ENCODE peak calls at places on chromosomes 3 and 15, in ten cellular contexts. S is substantia nigra; A is stimulated activated CD4-positive, alpha-beta T cell treated with anti-CD3 and anti-CD28 coated beads, Interleukin-4, amount 100 ng/mL, for 24 hours; D is amniotic epithelial cell; Q is neural crest cell; I is CD8-positive, alpha-beta T cell; J is A549; X is stimulated activated CD8-positive, alpha-beta memory T cell treated with anti-CD3 and anti-CD28 coated beads, Interleukin-7, amount 100 ng/mL, for 4 hours; O is colonic mucosa; Z is heart left ventricle. K is an unnamed sample.
A peak's percentile ranks its signal among the peaks of the same experiment; 100 is the strongest.

GRCh38 chr15:72315706-72316370 is 4.1 kb downstream of the CELF6 start:
- DNase-seq in S (no peak), A (no peak), D (no peak), Q (no peak), I (no peak), J (no peak), X (no peak), O (no peak), Z (no peak), K (peak; percentile 21)

GRCh38 chr15:98649996-98650870 is 1.9 kb downstream of the IGF1R start:
- DNase-seq in S (no peak), A (peak; percentile 42), D (peak; percentile 30), Q (peak; percentile 15), I (peak; percentile 61), J (peak; percentile 48), X (no peak), O (peak; percentile 53), Z (peak; percentile 52), K (no peak)

GRCh38 chr15:48766196-48766595 is 44.7 kb downstream of the CEP152 start:
- DNase-seq in S (no peak), A (no peak), D (peak; percentile 38), Q (no peak), I (no peak), J (peak; percentile 2), X (no peak), O (no peak), Z (no peak), K (no peak)

GRCh38 chr15:38609097-38609738 is 44.6 kb upstream of the RASGRP1 start:
- DNase-seq in S (no peak), A (no peak), D (no peak), Q (no peak), I (no peak), J (no peak), X (no peak), O (no peak), Z (no peak), K (no peak)

GRCh38 chr3:195133462-195133861 is 137.5 kb downstream of the XXYLT1 start:
- DNase-seq in S (no peak), A (peak; percentile 66), D (no peak), Q (no peak), I (no peak), J (no peak), X (no peak), O (peak; percentile 38), Z (no peak), K (no peak)

GRCh38 chr15:80367094-80367493 is 37.1 kb upstream of the ARNT2 start:
- DNase-seq in S (no peak), A (no peak), D (peak; percentile 19), Q (peak; percentile 12), I (no peak), J (peak; percentile 77), X (no peak), O (no peak), Z (no peak), K (no peak)

GRCh38 chr15:48695088-48695834 is 49.8 kb upstream of the FBN1 start:
- DNase-seq in S (no peak), A (no peak), D (peak; percentile 76), Q (no peak), I (no peak), J (no peak), X (no peak), O (no peak), Z (no peak), K (no peak)

GRCh38 chr15:66404532-66404931 is 17.8 kb downstream of the MAP2K1 start:
- DNase-seq in S (no peak), A (no peak), D (no peak), Q (no peak), I (no peak), J (no peak), X (no peak), O (no peak), Z (no peak), K (no peak)

GRCh38 chr3:11764931-11765363 is 81.7 kb downstream of the TAMM41 start:
- DNase-seq in S (no peak), A (peak; percentile 30), D (peak; percentile 95), Q (no peak), I (no peak), J (no peak), X (no peak), O (no peak), Z (no peak), K (no peak)

GRCh38 chr3:173411288-173412064 is 13.9 kb downstream of the NLGN1 start:
- DNase-seq in S (peak; percentile 39), A (no peak), D (peak; percentile 31), Q (peak; percentile 6), I (no peak), J (peak; percentile 11), X (no peak), O (peak; percentile 18), Z (no peak), K (no peak)

GRCh38 chr15:52857471-52857870 is 67.3 kb upstream of the ONECUT1 start:
- DNase-seq in S (no peak), A (no peak), D (no peak), Q (no peak), I (no peak), J (no peak), X (no peak), O (no peak), Z (no peak), K (no peak)

GRCh38 chr3:185729335-185729715 is 95.5 kb downstream of the IGF2BP2 start:
- DNase-seq in S (no peak), A (no peak), D (peak; percentile 88), Q (no peak), I (no peak), J (peak; percentile 35), X (no peak), O (no peak), Z (no peak), K (no peak)

GRCh38 chr3:158771982-158772381 is 29.9 kb upstream of the MFSD1 start:
- DNase-seq in S (no peak), A (no peak), D (no peak), Q (no peak), I (no peak), J (no peak), X (no peak), O (no peak), Z (no peak), K (no peak)

GRCh38 chr15:24848050-24848449 is 106.7 kb upstream of the SNRPN start:
- DNase-seq in S (peak; percentile 25), A (no peak), D (peak; percentile 27), Q (peak; percentile 28), I (no peak), J (peak; percentile 62), X (no peak), O (no peak), Z (peak; percentile 57), K (no peak)

GRCh38 chr3:162547321-162547720 is 1050.7 kb downstream of the OTOL1 start:
- DNase-seq in S (no peak), A (no peak), D (no peak), Q (no peak), I (no peak), J (no peak), X (no peak), O (no peak), Z (no peak), K (no peak)

GRCh38 chr3:113157408-113157980 is 53.9 kb upstream of the BOC start:
- DNase-seq in S (no peak), A (no peak), D (peak; percentile 33), Q (no peak), I (no peak), J (no peak), X (no peak), O (no peak), Z (no peak), K (no peak)

GRCh38 chr3:148319161-148319915 is 378.4 kb upstream of the AGTR1 start:
- DNase-seq in S (no peak), A (peak; percentile 3), D (peak; percentile 73), Q (no peak), I (no peak), J (no peak), X (no peak), O (no peak), Z (no peak), K (no peak)

GRCh38 chr15:88638626-88639372 is at the start of gene ISG20:
- DNase-seq in S (peak; percentile 57), A (peak; percentile 95), D (peak; percentile 98), Q (peak; percentile 31), I (peak; percentile 96), J (peak; percentile 98), X (peak; percentile 98), O (peak; percentile 94), Z (peak; percentile 93), K (peak; percentile 52)

GRCh38 chr15:46751303-46751702 is 966.0 kb upstream of the SEMA6D start:
- DNase-seq in S (no peak), A (no peak), D (no peak), Q (no peak), I (no peak), J (no peak), X (no peak), O (no peak), Z (no peak), K (no peak)

GRCh38 chr3:65864357-65864904 is 174.3 kb downstream of the MAGI1 start:
- DNase-seq in S (no peak), A (no peak), D (no peak), Q (no peak), I (no peak), J (no peak), X (no peak), O (no peak), Z (no peak), K (no peak)

GRCh38 chr15:78049691-78050440 is 27.6 kb downstream of the TBC1D2B start:
- DNase-seq in S (no peak), A (peak; percentile 77), D (peak; percentile 98), Q (no peak), I (peak; percentile 39), J (no peak), X (peak; percentile 68), O (no peak), Z (no peak), K (no peak)

GRCh38 chr15:67914537-67915373 is 74.9 kb upstream of the RNU6-1 start:
- DNase-seq in S (no peak), A (no peak), D (peak; percentile 61), Q (peak; percentile 40), I (no peak), J (peak; percentile 93), X (no peak), O (peak; percentile 73), Z (peak; percentile 65), K (no peak)

GRCh38 chr3:155643581-155644165 is 101.2 kb downstream of the PLCH1 start:
- DNase-seq in S (no peak), A (no peak), D (no peak), Q (no peak), I (no peak), J (peak; percentile 9), X (no peak), O (no peak), Z (no peak), K (no peak)

GRCh38 chr3:125357032-125357658 is 18.0 kb downstream of the ZNF148 start:
- DNase-seq in S (peak; percentile 59), A (peak; percentile 58), D (no peak), Q (no peak), I (peak; percentile 62), J (peak; percentile 40), X (peak; percentile 12), O (peak; percentile 38), Z (peak; percentile 58), K (peak; percentile 1)

GRCh38 chr15:34693053-34693744 is 61.6 kb downstream of the GJD2 start:
- DNase-seq in S (no peak), A (no peak), D (peak; percentile 18), Q (no peak), I (no peak), J (no peak), X (no peak), O (no peak), Z (no peak), K (no peak)

GRCh38 chr3:198071602-198072285 is 111.7 kb downstream of the LMLN start:
- DNase-seq in S (no peak), A (peak; percentile 73), D (peak; percentile 84), Q (peak; percentile 10), I (peak; percentile 37), J (peak; percentile 73), X (peak; percentile 43), O (no peak), Z (no peak), K (no peak)

GRCh38 chr3:44077267-44077666 is 164.4 kb upstream of the TOPAZ1 start:
- DNase-seq in S (no peak), A (no peak), D (peak; percentile 2), Q (no peak), I (no peak), J (no peak), X (no peak), O (no peak), Z (no peak), K (no peak)

GRCh38 chr15:61173899-61174689 is 55.0 kb downstream of the RORA start:
- DNase-seq in S (no peak), A (no peak), D (no peak), Q (no peak), I (no peak), J (no peak), X (no peak), O (no peak), Z (no peak), K (no peak)